ENCODE peak calls at places on chromosomes 1 and 21, in eight cellular contexts. One of them, this sample, is unnamed.

GRCh38 chr1:33297911-33298622 is 22.8 kb downstream of the A3GALT2 start:
- DNase-seq in NCI-H748 treated with DMSO at 0.1 percent for 48 hours: no peak
- DNase-seq in kidney tubule cell: no peak
- DNase-seq in PC-3: no peak
- DNase-seq in NCI-H2107: no peak
- DNase-seq in hypothalamus: no peak
- DNase-seq in aorta: peak
- DNase-seq in A673: no peak
- DNase-seq in this sample: no peak

GRCh38 chr21:42484966-42485365 is 11.1 kb downstream of the RSPH1 start:
- DNase-seq in NCI-H748 treated with DMSO at 0.1 percent for 48 hours: no peak
- DNase-seq in kidney tubule cell: no peak
- DNase-seq in PC-3: no peak
- DNase-seq in NCI-H2107: no peak
- DNase-seq in hypothalamus: no peak
- DNase-seq in aorta: no peak
- DNase-seq in A673: no peak
- DNase-seq in this sample: no peak

GRCh38 chr1:40794915-40795715 is 11.5 kb downstream of the KCNQ4 start:
- DNase-seq in NCI-H748 treated with DMSO at 0.1 percent for 48 hours: no peak
- DNase-seq in kidney tubule cell: no peak
- DNase-seq in PC-3: no peak
- DNase-seq in NCI-H2107: no peak
- DNase-seq in hypothalamus: no peak
- DNase-seq in aorta: no peak
- DNase-seq in A673: no peak
- DNase-seq in this sample: no peak

GRCh38 chr1:222413436-222413835 is 134.5 kb downstream of the HHIPL2 start:
- DNase-seq in NCI-H748 treated with DMSO at 0.1 percent for 48 hours: no peak
- DNase-seq in kidney tubule cell: no peak
- DNase-seq in PC-3: no peak
- DNase-seq in NCI-H2107: no peak
- DNase-seq in hypothalamus: no peak
- DNase-seq in aorta: no peak
- DNase-seq in A673: no peak
- DNase-seq in this sample: no peak

GRCh38 chr1:156308078-156308477 is 9.0 kb upstream of the VHLL start:
- DNase-seq in NCI-H748 treated with DMSO at 0.1 percent for 48 hours: no peak
- DNase-seq in kidney tubule cell: peak
- DNase-seq in PC-3: peak
- DNase-seq in NCI-H2107: no peak
- DNase-seq in hypothalamus: no peak
- DNase-seq in aorta: no peak
- DNase-seq in A673: no peak
- DNase-seq in this sample: no peak

GRCh38 chr21:41852929-41853320 is 26.2 kb downstream of the PRDM15 start:
- DNase-seq in NCI-H748 treated with DMSO at 0.1 percent for 48 hours: no peak
- DNase-seq in kidney tubule cell: no peak
- DNase-seq in PC-3: no peak
- DNase-seq in NCI-H2107: no peak
- DNase-seq in hypothalamus: no peak
- DNase-seq in aorta: no peak
- DNase-seq in A673: no peak
- DNase-seq in this sample: no peak

GRCh38 chr1:161730050-161730564 is 8.8 kb downstream of the FCRLB start:
- DNase-seq in NCI-H748 treated with DMSO at 0.1 percent for 48 hours: no peak
- DNase-seq in kidney tubule cell: peak
- DNase-seq in PC-3: peak
- DNase-seq in NCI-H2107: no peak
- DNase-seq in hypothalamus: no peak
- DNase-seq in aorta: no peak
- DNase-seq in A673: peak
- DNase-seq in this sample: no peak

GRCh38 chr1:41615316-41615715 is 130.8 kb upstream of the EDN2 start:
- DNase-seq in NCI-H748 treated with DMSO at 0.1 percent for 48 hours: no peak
- DNase-seq in kidney tubule cell: no peak
- DNase-seq in PC-3: no peak
- DNase-seq in NCI-H2107: no peak
- DNase-seq in hypothalamus: no peak
- DNase-seq in aorta: no peak
- DNase-seq in A673: no peak
- DNase-seq in this sample: no peak

GRCh38 chr21:26782754-26783153 is 62.5 kb downstream of the ADAMTS1 start:
- DNase-seq in NCI-H748 treated with DMSO at 0.1 percent for 48 hours: no peak
- DNase-seq in kidney tubule cell: no peak
- DNase-seq in PC-3: no peak
- DNase-seq in NCI-H2107: no peak
- DNase-seq in hypothalamus: no peak
- DNase-seq in aorta: no peak
- DNase-seq in A673: no peak
- DNase-seq in this sample: no peak

GRCh38 chr1:185393821-185394220 is 76.8 kb upstream of the IVNS1ABP start:
- DNase-seq in NCI-H748 treated with DMSO at 0.1 percent for 48 hours: peak
- DNase-seq in kidney tubule cell: no peak
- DNase-seq in PC-3: peak
- DNase-seq in NCI-H2107: no peak
- DNase-seq in hypothalamus: no peak
- DNase-seq in aorta: no peak
- DNase-seq in A673: no peak
- DNase-seq in this sample: no peak

GRCh38 chr1:21669287-21670058 is at the start of gene RAP1GAP:
- DNase-seq in NCI-H748 treated with DMSO at 0.1 percent for 48 hours: peak
- DNase-seq in kidney tubule cell: no peak
- DNase-seq in PC-3: no peak
- DNase-seq in NCI-H2107: no peak
- DNase-seq in hypothalamus: no peak
- DNase-seq in aorta: no peak
- DNase-seq in A673: peak
- DNase-seq in this sample: peak

GRCh38 chr1:226029093-226029496 is 30.0 kb upstream of the SDE2 start:
- DNase-seq in NCI-H748 treated with DMSO at 0.1 percent for 48 hours: no peak
- DNase-seq in kidney tubule cell: no peak
- DNase-seq in PC-3: no peak
- DNase-seq in NCI-H2107: no peak
- DNase-seq in hypothalamus: no peak
- DNase-seq in aorta: peak
- DNase-seq in A673: no peak
- DNase-seq in this sample: peak

GRCh38 chr1:44077421-44077820 is 41.2 kb upstream of the KLF17 start:
- DNase-seq in NCI-H748 treated with DMSO at 0.1 percent for 48 hours: no peak
- DNase-seq in kidney tubule cell: peak
- DNase-seq in PC-3: no peak
- DNase-seq in NCI-H2107: no peak
- DNase-seq in hypothalamus: no peak
- DNase-seq in aorta: no peak
- DNase-seq in A673: no peak
- DNase-seq in this sample: no peak

GRCh38 chr1:232620356-232620841 is 9.5 kb downstream of the SIPA1L2 start:
- DNase-seq in NCI-H748 treated with DMSO at 0.1 percent for 48 hours: peak
- DNase-seq in kidney tubule cell: peak
- DNase-seq in PC-3: peak
- DNase-seq in NCI-H2107: peak
- DNase-seq in hypothalamus: no peak
- DNase-seq in aorta: peak
- DNase-seq in A673: peak
- DNase-seq in this sample: no peak

GRCh38 chr21:45382698-45383000 is 22.3 kb upstream of the COL18A1 start:
- DNase-seq in NCI-H748 treated with DMSO at 0.1 percent for 48 hours: no peak
- DNase-seq in kidney tubule cell: no peak
- DNase-seq in PC-3: no peak
- DNase-seq in NCI-H2107: no peak
- DNase-seq in hypothalamus: no peak
- DNase-seq in aorta: peak
- DNase-seq in A673: no peak
- DNase-seq in this sample: no peak

GRCh38 chr1:46137901-46138300 is 5.5 kb upstream of the PIK3R3 start:
- DNase-seq in NCI-H748 treated with DMSO at 0.1 percent for 48 hours: no peak
- DNase-seq in kidney tubule cell: no peak
- DNase-seq in PC-3: no peak
- DNase-seq in NCI-H2107: no peak
- DNase-seq in hypothalamus: no peak
- DNase-seq in aorta: no peak
- DNase-seq in A673: no peak
- DNase-seq in this sample: no peak

GRCh38 chr1:53699981-53700380 is 39.0 kb downstream of the GLIS1 start:
- DNase-seq in NCI-H748 treated with DMSO at 0.1 percent for 48 hours: no peak
- DNase-seq in kidney tubule cell: no peak
- DNase-seq in PC-3: no peak
- DNase-seq in NCI-H2107: no peak
- DNase-seq in hypothalamus: no peak
- DNase-seq in aorta: no peak
- DNase-seq in A673: no peak
- DNase-seq in this sample: no peak

GRCh38 chr1:33818071-33818470 is 45.8 kb upstream of the HMGB4 start:
- DNase-seq in NCI-H748 treated with DMSO at 0.1 percent for 48 hours: no peak
- DNase-seq in kidney tubule cell: peak
- DNase-seq in PC-3: no peak
- DNase-seq in NCI-H2107: no peak
- DNase-seq in hypothalamus: no peak
- DNase-seq in aorta: no peak
- DNase-seq in A673: no peak
- DNase-seq in this sample: no peak

GRCh38 chr1:240737761-240738265 is 125.9 kb upstream of the GREM2 start:
- DNase-seq in NCI-H748 treated with DMSO at 0.1 percent for 48 hours: no peak
- DNase-seq in kidney tubule cell: no peak
- DNase-seq in PC-3: no peak
- DNase-seq in NCI-H2107: no peak
- DNase-seq in hypothalamus: no peak
- DNase-seq in aorta: no peak
- DNase-seq in A673: no peak
- DNase-seq in this sample: no peak

GRCh38 chr1:201655243-201655642 is 116.3 kb downstream of the NAV1 start:
- DNase-seq in NCI-H748 treated with DMSO at 0.1 percent for 48 hours: no peak
- DNase-seq in kidney tubule cell: no peak
- DNase-seq in PC-3: no peak
- DNase-seq in NCI-H2107: no peak
- DNase-seq in hypothalamus: no peak
- DNase-seq in aorta: no peak
- DNase-seq in A673: no peak
- DNase-seq in this sample: no peak

GRCh38 chr1:208093754-208094719 is 150.1 kb downstream of the PLXNA2 start:
- DNase-seq in NCI-H748 treated with DMSO at 0.1 percent for 48 hours: no peak
- DNase-seq in kidney tubule cell: peak
- DNase-seq in PC-3: peak
- DNase-seq in NCI-H2107: no peak
- DNase-seq in hypothalamus: no peak
- DNase-seq in aorta: peak
- DNase-seq in A673: peak
- DNase-seq in this sample: peak

GRCh38 chr21:25107708-25108107 is 499.6 kb downstream of the MRPL39 start:
- DNase-seq in NCI-H748 treated with DMSO at 0.1 percent for 48 hours: no peak
- DNase-seq in kidney tubule cell: peak
- DNase-seq in PC-3: peak
- DNase-seq in NCI-H2107: no peak
- DNase-seq in hypothalamus: no peak
- DNase-seq in aorta: no peak
- DNase-seq in A673: peak
- DNase-seq in this sample: no peak

GRCh38 chr1:51070640-51071039 is 31.4 kb upstream of the C1orf185 start:
- DNase-seq in NCI-H748 treated with DMSO at 0.1 percent for 48 hours: no peak
- DNase-seq in kidney tubule cell: peak
- DNase-seq in PC-3: peak
- DNase-seq in NCI-H2107: no peak
- DNase-seq in hypothalamus: no peak
- DNase-seq in aorta: no peak
- DNase-seq in A673: no peak
- DNase-seq in this sample: no peak

GRCh38 chr1:62358974-62359373 is 39.7 kb upstream of the KANK4 start:
- DNase-seq in NCI-H748 treated with DMSO at 0.1 percent for 48 hours: peak
- DNase-seq in kidney tubule cell: no peak
- DNase-seq in PC-3: no peak
- DNase-seq in NCI-H2107: peak
- DNase-seq in hypothalamus: no peak
- DNase-seq in aorta: no peak
- DNase-seq in A673: no peak
- DNase-seq in this sample: no peak

GRCh38 chr1:73593804-73594203 is 604.2 kb downstream of the LRRIQ3 start:
- DNase-seq in NCI-H748 treated with DMSO at 0.1 percent for 48 hours: no peak
- DNase-seq in kidney tubule cell: peak
- DNase-seq in PC-3: peak
- DNase-seq in NCI-H2107: no peak
- DNase-seq in hypothalamus: no peak
- DNase-seq in aorta: no peak
- DNase-seq in A673: no peak
- DNase-seq in this sample: no peak

GRCh38 chr1:22021061-22021460 is 19.6 kb downstream of the CELA3A start:
- DNase-seq in NCI-H748 treated with DMSO at 0.1 percent for 48 hours: no peak
- DNase-seq in kidney tubule cell: no peak
- DNase-seq in PC-3: no peak
- DNase-seq in NCI-H2107: no peak
- DNase-seq in hypothalamus: no peak
- DNase-seq in aorta: no peak
- DNase-seq in A673: no peak
- DNase-seq in this sample: no peak

GRCh38 chr1:203796223-203796747 is 862 bp downstream of the ZBED6 start:
- DNase-seq in NCI-H748 treated with DMSO at 0.1 percent for 48 hours: no peak
- DNase-seq in kidney tubule cell: peak
- DNase-seq in PC-3: peak
- DNase-seq in NCI-H2107: no peak
- DNase-seq in hypothalamus: no peak
- DNase-seq in aorta: peak
- DNase-seq in A673: peak
- DNase-seq in this sample: no peak

GRCh38 chr1:156146749-156147405 is 6.5 kb upstream of the SEMA4A start:
- DNase-seq in NCI-H748 treated with DMSO at 0.1 percent for 48 hours: no peak
- DNase-seq in kidney tubule cell: no peak
- DNase-seq in PC-3: peak
- DNase-seq in NCI-H2107: no peak
- DNase-seq in hypothalamus: no peak
- DNase-seq in aorta: no peak
- DNase-seq in A673: no peak
- DNase-seq in this sample: no peak

GRCh38 chr1:75855010-75855409 is 58.3 kb downstream of the MSH4 start:
- DNase-seq in NCI-H748 treated with DMSO at 0.1 percent for 48 hours: no peak
- DNase-seq in kidney tubule cell: no peak
- DNase-seq in PC-3: peak
- DNase-seq in NCI-H2107: no peak
- DNase-seq in hypothalamus: no peak
- DNase-seq in aorta: no peak
- DNase-seq in A673: no peak
- DNase-seq in this sample: no peak

GRCh38 chr21:32812035-32812434 is 40.5 kb upstream of the PAXBP1 start:
- DNase-seq in NCI-H748 treated with DMSO at 0.1 percent for 48 hours: no peak
- DNase-seq in kidney tubule cell: peak
- DNase-seq in PC-3: no peak
- DNase-seq in NCI-H2107: no peak
- DNase-seq in hypothalamus: no peak
- DNase-seq in aorta: no peak
- DNase-seq in A673: no peak
- DNase-seq in this sample: no peak

This sample was measured in HuH-7.5.